ENCODE peak calls at places on chromosomes 6 and 20, in four cellular contexts. D is IMR-90, W is A549, I is transverse colon. A is an unnamed sample.

GRCh38 chr6:56065408-56065807 is 182.0 kb downstream of the COL21A1 start:
- DNase-seq in D (no peak), W (no peak), I (no peak), A (no peak)

GRCh38 chr6:21522773-21523490 is 70.6 kb upstream of the SOX4 start:
- DNase-seq in D (no peak), W (peak; percentile 10), I (no peak), A (no peak)

GRCh38 chr6:91634791-91635190 is 1047.9 kb upstream of the MAP3K7 start:
- DNase-seq in D (no peak), W (no peak), I (no peak), A (no peak)

GRCh38 chr6:12138377-12138776 is 126.3 kb downstream of the HIVEP1 start:
- DNase-seq in D (no peak), W (no peak), I (no peak), A (no peak)

GRCh38 chr20:53510704-53511103 is 82.9 kb downstream of the ZNF217 start:
- DNase-seq in D (no peak), W (no peak), I (no peak), A (no peak)

GRCh38 chr20:31594558-31595379 is 10.3 kb upstream of the ID1 start:
- DNase-seq in D (no peak), W (peak; percentile 85), I (peak; percentile 46), A (no peak)

GRCh38 chr6:53151676-53152075 is 3.0 kb upstream of the GCM1 start:
- DNase-seq in D (no peak), W (peak; percentile 25), I (no peak), A (no peak)

GRCh38 chr20:10581823-10582222 is 92.0 kb downstream of the JAG1 start:
- DNase-seq in D (peak; percentile 56), W (no peak), I (no peak), A (no peak)

GRCh38 chr20:63973636-63974401 is 4.1 kb upstream of the ZNF512B start:
- DNase-seq in D (peak; percentile 79), W (peak; percentile 87), I (peak; percentile 89), A (peak; percentile 91)

GRCh38 chr6:149821492-149821891 is 42.7 kb downstream of the LRP11 start:
- DNase-seq in D (no peak), W (no peak), I (no peak), A (no peak)

GRCh38 chr6:467671-468082 is 76.1 kb downstream of the IRF4 start:
- DNase-seq in D (no peak), W (no peak), I (no peak), A (no peak)

GRCh38 chr20:37464173-37464572 is 56.9 kb upstream of the NNAT start:
- DNase-seq in D (no peak), W (no peak), I (no peak), A (no peak)

GRCh38 chr6:38982470-38982869 is 66.1 kb upstream of the GLP1R start:
- DNase-seq in D (no peak), W (no peak), I (no peak), A (no peak)

DNA sequence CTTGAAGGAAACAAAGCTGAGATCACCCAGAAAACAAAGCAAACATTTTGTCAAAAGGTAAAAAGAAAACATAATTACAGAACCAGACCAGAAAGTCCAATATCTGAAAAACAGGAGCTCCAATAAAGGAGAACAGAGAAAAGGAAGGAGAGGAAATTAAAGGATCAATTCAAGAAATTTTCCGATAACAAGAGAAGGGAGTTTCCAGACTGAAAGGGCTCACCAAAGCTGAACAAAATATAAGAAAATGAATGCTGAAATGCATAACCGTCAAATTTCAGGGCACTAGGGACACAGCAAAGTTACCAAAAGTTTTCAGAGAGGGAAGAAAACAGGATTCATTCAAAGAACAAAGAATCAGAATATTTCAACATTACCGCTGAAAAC is 23.9 kb downstream of the ILRUN start:
- DNase-seq in D (no peak), W (no peak), I (no peak), A (no peak)
- H3K4me3 ChIP-seq in D (no peak overlapping the region), W (no peak overlapping the region), I (no peak overlapping the region), A (no peak overlapping the region)

GRCh38 chr6:49923826-49924225 is 40.1 kb downstream of the DEFB114 start:
- DNase-seq in D (no peak), W (no peak), I (no peak), A (no peak)
- TF ChIP-seq POLR2A in D (no peak), W (no peak), I (no peak), A (no peak)

GRCh38 chr6:129748901-129749748 is 39.1 kb upstream of the ARHGAP18 start:
- DNase-seq in D (peak; percentile 77), W (no peak), I (no peak), A (no peak)

GRCh38 chr6:129747588-129748112 is 37.7 kb upstream of the ARHGAP18 start:
- DNase-seq in D (no peak), W (no peak), I (no peak), A (no peak)

GRCh38 chr6:129749749-129750120 is 39.8 kb upstream of the ARHGAP18 start:
- DNase-seq in D (peak; percentile 83), W (no peak), I (no peak), A (no peak)

GRCh38 chr6:129750390-129750789 is 40.4 kb upstream of the ARHGAP18 start:
- DNase-seq in D (no peak), W (no peak), I (no peak), A (no peak)

DNA sequence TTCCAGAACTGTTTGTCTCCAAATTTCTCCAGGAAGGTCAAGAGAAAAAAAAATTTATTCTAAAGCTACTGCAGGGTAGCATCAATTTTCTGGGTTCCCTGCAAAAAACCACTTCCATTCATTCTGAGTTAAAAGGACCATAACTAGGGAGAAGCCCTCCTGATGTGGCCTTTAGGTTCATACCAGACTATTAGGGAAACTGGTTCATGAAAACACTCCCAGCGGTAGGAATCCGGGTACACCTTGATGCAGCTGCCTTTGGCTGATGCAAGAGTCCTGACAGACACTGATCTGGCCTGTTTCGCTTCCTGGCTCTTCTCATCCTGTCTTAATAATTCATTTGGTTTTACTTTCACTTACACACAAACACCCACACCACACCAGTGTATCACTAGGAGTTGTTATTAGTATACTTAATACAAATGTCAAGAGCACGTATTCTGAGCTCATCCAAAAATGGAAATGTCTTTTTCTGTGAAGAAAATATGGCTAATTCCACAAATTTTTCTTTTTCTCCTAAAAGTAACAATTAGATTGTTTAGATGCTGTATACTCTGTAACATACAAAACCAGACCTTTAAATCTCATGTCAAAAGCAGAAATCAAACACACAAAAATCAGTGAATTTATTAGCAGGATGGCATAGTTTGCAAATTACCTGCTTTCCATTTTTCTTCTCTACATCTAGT is 38.4 kb upstream of the ARHGAP18 start:
- DNase-seq in D (peak; percentile 61), W (no peak), I (peak; percentile 50), A (peak; percentile 19)
- TF ChIP-seq CTCF in D (no peak), W (no peak), I (no peak), A (no peak)

DNA sequence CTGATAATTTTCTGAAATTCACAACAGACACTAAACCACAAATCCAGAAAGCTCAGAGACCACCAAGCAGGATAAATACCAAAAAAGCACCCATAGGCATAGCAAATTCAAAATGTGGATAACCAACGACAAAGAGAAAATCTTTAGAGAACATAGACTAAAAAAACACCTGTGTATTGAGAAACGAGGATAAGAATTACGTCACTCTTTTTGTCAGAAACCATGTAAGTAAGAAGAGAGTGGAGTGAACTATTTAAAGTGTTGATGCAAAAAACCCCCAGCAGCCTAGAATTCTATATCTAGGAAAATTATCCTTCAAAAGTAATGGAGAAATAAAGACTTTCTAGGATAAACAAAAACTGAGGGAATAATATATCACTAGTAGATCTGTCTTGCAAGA is 126.9 kb upstream of the SCGN start:
- DNase-seq in D (no peak), W (no peak), I (no peak), A (no peak)
- H3K4me3 ChIP-seq in D (no peak overlapping the region), W (no peak overlapping the region), I (no peak overlapping the region), A (no peak overlapping the region)

DNA sequence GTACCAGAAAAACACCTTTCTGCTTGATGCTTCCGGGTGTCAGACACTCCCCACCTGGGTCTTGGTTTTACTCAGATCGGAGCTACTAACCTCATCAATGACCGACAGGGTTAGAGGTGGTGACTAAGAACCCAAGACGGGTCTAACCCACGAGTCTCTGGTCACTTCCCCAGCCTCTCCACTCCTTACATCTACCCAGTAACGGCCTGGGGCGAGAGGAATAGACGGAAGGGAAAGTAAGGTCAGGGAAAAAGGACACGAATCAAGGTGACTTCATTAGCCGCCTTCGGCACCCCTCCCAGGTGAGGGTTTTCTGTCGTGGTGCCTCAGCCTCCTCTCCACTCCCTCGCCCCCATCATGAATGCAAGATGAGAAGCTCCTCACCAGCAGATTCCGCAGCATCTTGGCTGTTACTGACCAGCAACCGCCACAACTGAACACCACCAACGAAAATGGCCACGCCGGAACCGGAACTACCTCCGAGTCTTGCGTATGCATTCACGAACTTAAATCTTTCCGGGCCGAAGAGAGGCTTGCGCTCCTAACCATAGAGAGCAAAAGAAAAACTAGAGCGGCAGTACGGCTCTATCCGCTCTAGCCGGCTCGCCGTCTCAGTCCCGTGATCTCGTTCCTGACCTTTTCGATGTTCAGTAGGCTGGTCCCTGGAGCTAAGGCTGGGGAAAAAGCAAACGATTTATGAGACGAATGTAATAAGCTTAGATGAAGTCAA is at the start of gene COX7A2:
- DNase-seq in D (peak; percentile 98), W (peak; percentile 97), I (peak; percentile 91), A (peak; percentile 85)
- TF ChIP-seq POLR2A in D (peak; percentile 97), W (peak; percentile 70), I (peak; percentile 94), A (peak; percentile 90)

DNA sequence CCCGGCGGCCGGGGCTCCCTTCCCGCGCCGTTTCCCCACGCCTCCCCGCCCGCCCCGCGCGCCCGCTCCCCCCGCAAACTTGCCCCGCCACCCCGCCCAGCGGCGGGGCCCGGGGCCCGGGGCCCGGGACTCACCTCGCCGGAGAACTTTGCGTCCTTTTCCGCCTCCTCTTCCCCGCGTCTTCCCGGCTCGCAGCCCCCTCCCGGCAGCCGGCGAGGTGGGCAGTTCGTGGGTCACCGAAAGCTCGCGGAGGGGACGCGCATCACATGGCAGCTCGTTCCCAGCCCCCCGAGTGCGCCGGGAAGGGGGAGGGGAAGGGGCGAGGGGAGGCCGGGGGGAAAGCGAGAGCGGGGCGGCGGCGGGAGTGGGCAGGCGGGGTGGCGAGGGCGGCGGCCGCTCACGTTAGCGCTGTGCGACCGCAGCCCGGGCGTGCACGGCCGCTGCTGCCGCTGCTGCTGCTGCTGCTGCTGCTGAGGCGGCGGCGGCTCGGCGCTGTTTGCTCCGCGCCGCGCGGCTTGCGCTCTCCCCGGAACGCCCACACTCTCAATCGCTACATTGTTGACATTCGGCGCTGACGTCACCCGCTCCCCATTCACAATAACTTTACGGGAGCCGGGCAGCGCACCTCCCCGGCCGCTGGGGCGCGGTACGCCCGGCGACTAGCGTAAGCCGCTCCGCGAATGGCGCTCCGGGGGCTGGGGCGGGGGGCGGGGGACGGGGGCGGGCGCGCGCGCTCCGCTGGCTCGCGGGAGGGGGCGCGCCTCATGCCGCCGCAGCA is at the start of gene BACH2:
- DNase-seq in D (peak; percentile 92), W (peak; percentile 67), I (peak; percentile 93), A (peak; percentile 96)
- TF ChIP-seq CTCF in D (peak; percentile 32), W (no peak), I (peak; percentile 6), A (no peak)